ENCODE peak calls at places on chromosome 1, in five cellular contexts. S is GM12878, W is GM23338, A is K562, B is HepG2. G is an unnamed sample.
A peak's percentile ranks its signal among the peaks of the same experiment; 100 is the strongest.

GRCh38 chr1:23083714-23084480 is 64.6 kb downstream of the KDM1A start:
- DNase-seq in S (no peak), W (no peak), A (no peak), B (no peak), G (no peak)

GRCh38 chr1:85818371-85818770 is 110.1 kb upstream of the ZNHIT6 start:
- DNase-seq in A (no peak), S (no peak), W (peak; percentile 17), B (no peak), G (no peak)

GRCh38 chr1:2920421-2921015 is 100.7 kb upstream of the ACTRT2 start:
- DNase-seq in S (no peak), A (no peak), W (no peak), B (no peak), G (no peak)

GRCh38 chr1:234611799-234612351 is 1.9 kb upstream of the IRF2BP2 start:
- DNase-seq in W (no peak), S (no peak), A (no peak), B (peak; percentile 96), G (no peak)

GRCh38 chr1:22074803-22075202 is 22.3 kb downstream of the CDC42 start:
- DNase-seq in B (no peak), A (no peak), W (peak; percentile 31), S (no peak), G (no peak)

GRCh38 chr1:1602321-1602931 is 2.5 kb upstream of the FNDC10 start:
- DNase-seq in A (no peak), W (no peak), S (no peak), B (no peak), G (no peak)

GRCh38 chr1:3904006-3904842 is 4.2 kb upstream of the C1orf174 start:
- DNase-seq in A (no peak), B (no peak), W (no peak), S (no peak), G (no peak)

GRCh38 chr1:225817611-225818061 is 7.7 kb downstream of the EPHX1 start:
- DNase-seq in B (peak; percentile 63), A (peak; percentile 59), S (no peak), W (peak; percentile 65), G (peak; percentile 94)

GRCh38 chr1:35222322-35223108 is 29.6 kb upstream of the SFPQ start:
- DNase-seq in B (no peak), W (no peak), A (no peak), S (no peak), G (no peak)

GRCh38 chr1:90850181-90850924 is 133.3 kb upstream of the BARHL2 start:
- DNase-seq in W (peak; percentile 59), A (peak; percentile 48), S (no peak), B (peak; percentile 29), G (peak; percentile 14)

GRCh38 chr1:167592475-167592874 is 37.6 kb upstream of the RCSD1 start:
- DNase-seq in S (no peak), W (no peak), B (no peak), A (no peak), G (no peak)

GRCh38 chr1:237383825-237384612 is 342.0 kb downstream of the RYR2 start:
- DNase-seq in W (no peak), A (no peak), S (no peak), B (no peak), G (no peak)

GRCh38 chr1:150186789-150187559 is 37.3 kb downstream of the PLEKHO1 start:
- DNase-seq in B (peak; percentile 46), W (peak; percentile 65), S (no peak), A (peak; percentile 62), G (peak; percentile 53)

GRCh38 chr1:246753670-246754535 is 29.7 kb downstream of the SCCPDH start:
- DNase-seq in A (peak; percentile 71), W (peak; percentile 93), S (peak; percentile 8), B (peak; percentile 50), G (peak; percentile 43)

GRCh38 chr1:228106800-228107054 is 2.4 kb downstream of the MRPL55 start:
- DNase-seq in A (no peak), S (no peak), W (no peak), B (no peak), G (no peak)

GRCh38 chr1:228107636-228108035 is 1.5 kb downstream of the MRPL55 start:
- DNase-seq in W (no peak), A (no peak), S (no peak), B (no peak), G (no peak)

GRCh38 chr1:228104526-228105251 is 1.6 kb upstream of the C1orf35 start:
- DNase-seq in S (no peak), W (no peak), A (no peak), B (no peak), G (no peak)

GRCh38 chr1:228105269-228105995 is 2.3 kb upstream of the C1orf35 start:
- DNase-seq in B (no peak), S (no peak), W (no peak), A (no peak), G (no peak)

DNA sequence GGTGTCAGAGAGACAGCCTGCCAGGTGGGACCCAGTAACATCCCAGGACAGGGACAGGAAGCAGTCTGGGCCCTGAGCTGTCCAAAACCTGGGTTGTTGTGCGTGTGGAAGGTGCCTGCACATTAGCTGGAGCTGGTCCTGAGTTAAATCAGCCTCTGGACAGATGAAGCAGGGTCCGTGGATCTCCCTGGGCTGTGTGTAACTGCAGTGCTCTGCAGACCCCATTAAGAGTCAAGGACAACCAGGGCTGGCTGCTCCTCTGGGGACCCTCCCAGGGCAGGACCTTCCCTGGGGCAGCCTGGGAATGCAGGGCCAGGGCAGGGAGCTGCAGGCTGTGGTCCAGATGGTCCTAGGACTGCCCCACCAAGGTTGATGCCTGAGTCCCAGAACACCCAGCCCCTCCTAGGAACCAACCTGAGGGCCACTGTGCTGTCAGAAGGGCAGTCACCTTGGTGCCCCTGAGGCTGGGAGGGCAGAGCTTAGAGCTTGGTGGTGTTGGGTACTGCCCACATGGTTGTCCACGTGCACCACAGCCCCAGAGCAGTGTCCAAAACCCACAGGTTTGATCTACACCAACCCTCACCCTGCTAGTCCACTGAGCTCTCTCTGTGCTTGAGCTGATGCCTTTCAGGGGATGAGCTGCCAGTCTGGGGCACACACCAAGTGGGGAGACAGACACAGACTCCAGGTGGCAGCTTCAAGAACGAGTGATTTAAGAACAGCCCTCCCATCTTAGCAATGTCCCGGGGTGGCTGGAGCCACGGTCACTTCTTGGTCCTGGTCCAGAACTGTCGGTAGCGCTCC is 2.9 kb downstream of the MRPL55 start:
- DNase-seq in A (no peak), W (no peak), S (no peak), B (no peak), G (no peak)
- H3K4me1 ChIP-seq in A (peaks cover 71% of the 10 kb centered on the region), W (peaks cover 7% of the 10 kb centered on the region), S (peaks cover 17% of the 10 kb centered on the region), B (peaks cover 40% of the 10 kb centered on the region), G (peaks cover 21% of the 10 kb centered on the region)

DNA sequence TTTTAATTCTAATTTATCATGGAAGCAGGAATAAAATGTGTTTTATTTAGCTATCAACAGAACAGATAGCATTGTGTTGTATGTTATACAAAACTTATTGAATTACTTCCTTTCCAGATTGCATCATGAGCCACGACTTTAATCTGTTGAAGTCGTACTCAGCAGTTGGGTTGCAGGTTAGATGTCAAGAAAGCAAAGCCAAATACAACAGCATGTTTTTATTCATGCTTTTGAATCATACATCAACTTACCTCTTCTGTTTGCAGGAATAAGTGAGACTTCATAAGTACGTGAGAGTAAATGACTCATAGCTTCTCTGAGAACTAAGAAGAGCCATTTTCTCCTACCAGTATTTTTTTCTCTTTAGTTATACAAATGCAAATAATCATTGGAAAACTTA is 110.8 kb upstream of the ADGRL4 start:
- DNase-seq in W (no peak), A (no peak), S (no peak), B (no peak), G (no peak)
- TF ChIP-seq JUNB in W (no peak), A (no peak), S (no peak), B (no peak), G (no peak)

GRCh38 chr1:88700383-88701013 is 16.4 kb downstream of the PKN2 start:
- DNase-seq in W (no peak), B (no peak), S (no peak), A (no peak), G (no peak)
- H3K4me1 ChIP-seq in W (peaks cover 16% of the 10 kb centered on the region), B (peaks cover 42% of the 10 kb centered on the region), S (peaks cover 17% of the 10 kb centered on the region), A (no peaks in the 10 kb centered on the region), G (peaks cover 50% of the 10 kb centered on the region)

DNA sequence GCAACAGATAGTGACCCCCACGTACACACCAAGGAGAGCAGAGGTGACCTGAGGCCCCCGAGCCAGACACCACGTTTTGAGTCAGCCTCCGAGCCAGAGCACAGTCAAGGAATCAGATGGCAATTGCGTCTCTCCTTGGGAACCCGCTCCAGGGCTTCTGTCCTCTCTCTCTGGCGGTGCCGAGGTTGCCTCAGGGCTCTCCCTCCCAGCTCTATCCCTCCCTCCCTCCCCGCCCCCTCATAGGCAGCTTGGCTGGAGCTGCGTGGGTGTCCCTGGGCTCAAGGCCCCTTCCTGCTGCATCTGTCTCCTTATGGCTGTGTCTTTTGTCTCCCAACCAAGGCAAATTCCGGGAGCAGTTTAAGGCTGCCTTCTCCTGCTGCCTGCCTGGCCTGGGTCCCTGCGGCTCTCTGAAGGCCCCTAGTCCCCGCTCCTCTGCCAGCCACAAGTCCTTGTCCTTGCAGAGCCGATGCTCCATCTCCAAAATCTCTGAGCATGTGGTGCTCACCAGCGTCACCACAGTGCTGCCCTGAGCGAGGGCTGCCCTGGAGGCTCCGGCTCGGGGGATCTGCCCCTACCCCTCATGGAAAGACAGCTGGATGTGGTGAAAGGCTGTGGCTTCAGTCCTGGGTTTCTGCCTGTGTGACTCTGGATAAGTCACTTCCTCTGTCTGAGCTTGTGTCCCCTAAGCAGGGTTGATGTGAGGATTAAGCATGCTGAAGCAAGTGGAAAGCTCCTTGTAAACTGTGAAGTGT is 9.1 kb downstream of the HCRTR1 start:
- DNase-seq in A (no peak), B (no peak), W (peak; percentile 49), S (no peak), G (no peak)
- TF ChIP-seq JUNB in A (no peak), B (no peak), W (no peak), S (no peak), G (no peak)

DNA sequence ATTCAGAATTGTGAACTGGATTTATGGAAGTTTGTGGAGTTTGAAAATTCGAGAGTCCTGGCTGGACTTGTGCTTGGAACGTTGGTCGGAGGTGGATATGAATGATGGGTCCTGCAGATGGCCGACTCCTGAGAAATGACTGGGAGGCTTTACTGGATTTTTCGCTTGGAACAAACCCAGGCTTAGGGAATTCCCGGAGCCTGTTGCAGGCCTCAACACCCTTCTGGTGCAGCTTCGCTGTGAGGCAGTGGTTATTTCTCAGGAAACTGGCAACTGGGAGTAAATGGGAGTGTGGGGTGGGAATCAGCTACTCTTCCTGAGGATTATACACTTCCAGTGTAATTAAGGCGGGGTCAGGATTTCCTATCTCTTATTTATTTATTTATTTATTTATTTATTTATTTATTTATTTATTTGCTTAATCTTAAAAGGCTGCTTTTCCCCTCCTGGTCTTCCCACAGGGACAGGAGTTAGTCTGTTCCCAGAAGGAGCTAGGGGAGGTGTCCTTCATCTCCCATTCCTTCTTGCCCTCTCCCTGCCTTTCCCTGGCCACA is 21.1 kb downstream of the MAPKAPK2 start:
- DNase-seq in W (no peak), S (no peak), A (no peak), B (no peak), G (no peak)
- H3K4me1 ChIP-seq in W (peaks cover 64% of the 10 kb centered on the region), S (peaks cover 60% of the 10 kb centered on the region), A (peaks cover 15% of the 10 kb centered on the region), B (peaks cover 45% of the 10 kb centered on the region), G (peaks cover 67% of the 10 kb centered on the region)